ENCODE peak calls at places on chromosomes 16 and 17, in seven cellular contexts. C is heart right ventricle; V is Calu3; O is cardiac fibroblast; G is activated CD8-positive, alpha-beta T cell treated with anti-CD3 and anti-CD28 coated beads for 36 hours; F is epithelial cell of esophagus; W is endothelial cell. U is an unnamed sample.

GRCh38 chr17:36721560-36722120 is 120.3 kb downstream of the MRM1 start:
- DNase-seq in C (no peak), V (no peak), O (no peak), G (peak; percentile 21), F (no peak), W (no peak), U (no peak)

GRCh38 chr17:75245011-75245410 is 16.4 kb downstream of the GGA3 start:
- DNase-seq in C (no peak), V (no peak), O (no peak), G (no peak), F (no peak), W (no peak), U (no peak)

GRCh38 chr16:30888856-30889499 is 4.9 kb downstream of the BCL7C start:
- DNase-seq in C (no peak), V (no peak), O (no peak), G (no peak), F (no peak), W (no peak), U (no peak)

GRCh38 chr17:43932357-43932756 is 9.9 kb downstream of the PPY start:
- DNase-seq in C (no peak), V (no peak), O (no peak), G (no peak), F (no peak), W (no peak), U (no peak)

GRCh38 chr16:1678500-1679098 is 520 bp downstream of the JPT2 start:
- DNase-seq in C (peak; percentile 29), V (peak; percentile 46), O (peak; percentile 34), G (peak; percentile 46), F (peak; percentile 61), W (peak; percentile 34), U (peak; percentile 31)

GRCh38 chr17:33500141-33500540 is 207.0 kb upstream of the ASIC2 start:
- DNase-seq in C (no peak), V (no peak), O (peak; percentile 3), G (no peak), F (no peak), W (no peak), U (no peak)

GRCh38 chr17:17994271-17994670 is 21.6 kb downstream of the DRC3 start:
- DNase-seq in C (peak; percentile 37), V (no peak), O (peak; percentile 34), G (peak; percentile 55), F (peak; percentile 34), W (peak; percentile 58), U (peak; percentile 48)

GRCh38 chr17:68738044-68738443 is 136.9 kb upstream of the FAM20A start:
- DNase-seq in C (no peak), V (no peak), O (peak; percentile 64), G (no peak), F (no peak), W (no peak), U (no peak)

GRCh38 chr17:66548158-66548557 is 245.7 kb downstream of the PRKCA start:
- DNase-seq in C (no peak), V (no peak), O (no peak), G (peak; percentile 79), F (no peak), W (no peak), U (no peak)

GRCh38 chr17:76529643-76530488 is 7.6 kb downstream of the CYGB start:
- DNase-seq in C (peak; percentile 93), V (no peak), O (peak; percentile 96), G (no peak), F (peak; percentile 56), W (peak; percentile 44), U (peak; percentile 69)

GRCh38 chr16:31010539-31010938 is at the start of gene STX1B:
- DNase-seq in C (no peak), V (no peak), O (no peak), G (peak; percentile 69), F (no peak), W (peak; percentile 48), U (peak; percentile 91)

GRCh38 chr17:68296217-68297140 is 5.2 kb downstream of the ARSG start:
- DNase-seq in C (no peak), V (no peak), O (no peak), G (peak; percentile 92), F (peak; percentile 67), W (no peak), U (no peak)

GRCh38 chr16:24580665-24581064 is 41.3 kb downstream of the RBBP6 start:
- DNase-seq in C (no peak), V (no peak), O (peak; percentile 67), G (no peak), F (peak; percentile 36), W (no peak), U (no peak)

GRCh38 chr16:1645914-1646525 is 32.1 kb upstream of the JPT2 start:
- DNase-seq in C (no peak), V (no peak), O (no peak), G (peak; percentile 56), F (peak; percentile 86), W (no peak), U (no peak)

GRCh38 chr16:81848306-81848853 is 69.3 kb downstream of the PLCG2 start:
- DNase-seq in C (no peak), V (no peak), O (no peak), G (no peak), F (no peak), W (no peak), U (no peak)

GRCh38 chr16:397135-397661 is at the start of gene NME4:
- DNase-seq in C (no peak), V (peak; percentile 42), O (peak; percentile 53), G (peak; percentile 21), F (peak; percentile 22), W (peak; percentile 56), U (peak; percentile 66)

GRCh38 chr17:4514206-4514605 is 15.5 kb downstream of the SPNS2 start:
- DNase-seq in C (no peak), V (peak; percentile 77), O (no peak), G (no peak), F (peak; percentile 62), W (no peak), U (no peak)

GRCh38 chr17:4514779-4515178 is 16.1 kb downstream of the SPNS2 start:
- DNase-seq in C (no peak), V (no peak), O (no peak), G (no peak), F (no peak), W (no peak), U (no peak)

GRCh38 chr17:4512156-4513112 is 13.8 kb downstream of the SPNS2 start:
- DNase-seq in C (no peak), V (no peak), O (no peak), G (no peak), F (no peak), W (no peak), U (no peak)

GRCh38 chr17:4511199-4511932 is 12.7 kb downstream of the SPNS2 start:
- DNase-seq in C (no peak), V (no peak), O (no peak), G (no peak), F (no peak), W (no peak), U (no peak)

DNA sequence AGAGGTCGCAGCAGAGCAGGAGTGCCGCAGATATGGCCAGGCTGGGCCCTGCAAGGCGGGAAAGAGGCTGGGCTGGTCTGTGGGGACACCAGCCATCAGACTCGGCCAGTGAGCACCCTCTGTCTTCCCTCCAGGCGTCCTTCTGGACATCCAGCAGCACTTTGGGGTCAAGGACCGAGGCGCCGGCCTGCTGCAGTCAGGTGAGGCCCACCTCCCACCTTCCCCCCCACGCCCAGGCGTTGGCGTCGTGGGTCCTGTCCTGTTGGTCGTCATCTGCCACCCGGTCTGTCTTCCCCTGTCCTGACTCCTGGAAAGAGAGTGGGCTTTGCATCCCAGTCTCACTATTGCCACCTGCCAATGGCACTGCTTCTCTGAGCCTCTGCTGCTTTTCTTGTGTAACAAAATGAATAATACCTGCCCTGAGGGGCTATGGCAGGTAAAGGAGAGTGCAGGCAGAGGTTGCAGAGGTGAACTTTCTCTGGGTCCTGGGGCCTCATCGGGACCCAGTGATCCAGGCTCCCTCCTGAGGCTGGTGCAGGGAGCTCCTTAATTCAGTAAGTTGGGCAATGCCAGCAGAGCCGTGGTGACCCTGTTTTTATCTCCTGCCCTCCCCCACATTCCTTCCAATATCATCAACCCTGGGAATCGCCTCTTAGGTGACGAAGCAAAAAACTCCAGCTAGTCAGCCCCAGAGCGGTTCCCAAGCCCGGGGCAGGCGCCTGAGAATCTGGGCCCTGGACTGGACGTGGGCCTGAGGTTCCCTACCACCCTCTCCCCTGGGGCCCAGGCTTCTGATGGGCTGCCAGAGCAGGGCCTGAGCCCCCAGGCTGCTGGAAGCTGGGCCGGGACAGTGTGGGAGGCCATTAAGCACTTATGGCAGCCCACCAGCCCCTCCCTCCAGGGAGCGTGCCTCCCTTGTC is 14.7 kb downstream of the SPNS2 start:
- DNase-seq in C (no peak), V (no peak), O (peak; percentile 31), G (no peak), F (peak; percentile 51), W (no peak), U (no peak)
- TF ChIP-seq CTCF in C (no peak), V (no peak), O (no peak), G (no peak), F (peak; percentile 25), W (no peak), U (no peak)

DNA sequence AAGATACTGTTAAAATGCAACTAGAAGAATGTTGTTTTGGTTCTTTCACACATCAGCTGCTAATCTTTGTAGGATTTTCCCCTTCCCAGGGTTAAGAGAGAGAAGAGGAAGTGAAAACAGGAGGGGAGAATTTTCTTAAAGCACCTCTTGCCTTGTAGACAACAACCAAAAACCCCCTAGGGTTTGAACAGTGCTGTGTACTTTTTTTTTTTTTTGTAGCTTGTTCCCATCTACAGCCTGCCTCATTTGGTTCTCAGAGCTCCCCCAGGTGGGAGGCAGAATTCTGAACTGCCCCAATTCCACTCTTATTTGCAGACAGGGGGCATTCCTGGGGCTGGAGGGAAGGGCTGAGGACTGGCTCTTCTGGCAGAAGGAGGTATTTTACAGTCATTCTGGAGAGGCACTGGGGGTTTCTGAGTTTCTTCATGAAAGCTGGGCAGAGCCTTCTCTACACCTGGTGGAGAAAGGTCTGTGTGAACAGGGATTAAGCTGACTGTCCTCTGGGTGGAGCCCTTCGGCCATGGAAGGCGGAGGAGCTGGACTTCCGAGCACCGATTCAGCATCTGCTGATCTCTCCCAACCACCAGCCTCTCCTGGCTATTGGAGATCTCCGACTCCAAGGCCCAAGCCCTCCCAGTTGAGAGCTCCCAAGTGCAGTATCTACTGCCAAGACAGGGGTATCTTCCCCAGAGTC is 32.2 kb downstream of the SMARCE1 start:
- DNase-seq in C (peak; percentile 40), V (peak; percentile 100), O (peak; percentile 56), G (peak; percentile 58), F (peak; percentile 55), W (peak; percentile 52), U (peak; percentile 60)
- TF ChIP-seq CTCF in C (no peak), V (no peak), O (peak; percentile 50), G (peak; percentile 43), F (peak; percentile 43), W (peak; percentile 21), U (no peak)

GRCh38 chr17:4263282-4264215 is at the start of gene ANKFY1:
- DNase-seq in C (peak; percentile 98), V (peak; percentile 94), O (peak; percentile 95), G (peak; percentile 98), F (peak; percentile 93), W (peak; percentile 99), U (peak; percentile 99)
- TF ChIP-seq CTCF in C (no peak), V (no peak), O (no peak), G (no peak), F (no peak), W (no peak), U (no peak)

DNA sequence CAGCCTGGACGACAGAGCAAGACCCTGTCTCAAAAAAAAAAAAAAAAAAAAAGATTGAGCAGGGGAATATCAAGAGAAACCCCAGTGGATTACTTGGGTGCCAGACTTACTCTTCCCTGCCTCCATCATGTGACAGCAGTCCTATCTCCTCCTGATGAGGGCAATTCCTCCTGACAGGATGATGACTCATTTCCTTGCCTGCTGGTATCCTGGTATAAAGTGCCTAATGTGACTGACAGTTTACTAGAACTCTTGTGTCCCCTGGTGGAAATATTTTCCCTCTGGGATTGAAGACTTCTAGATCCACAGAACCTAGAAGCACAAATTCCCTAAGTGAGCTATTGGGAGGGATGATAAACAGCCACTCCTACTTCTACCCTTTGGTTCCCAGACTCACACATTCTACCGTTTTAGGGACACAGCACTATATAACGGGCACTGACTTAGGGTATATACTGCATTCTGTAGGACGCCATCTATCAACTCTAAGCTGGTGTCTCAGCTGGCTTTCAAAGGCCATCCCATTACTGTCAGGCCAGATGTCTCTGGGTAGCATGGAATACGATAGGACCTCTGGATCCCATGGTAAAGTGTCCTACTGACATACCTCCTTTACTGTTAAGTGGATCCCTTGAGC is 114.6 kb upstream of the MED13 start:
- DNase-seq in C (no peak), V (peak; percentile 8), O (peak; percentile 56), G (no peak), F (peak; percentile 90), W (no peak), U (no peak)
- TF ChIP-seq CTCF in C (no peak), V (no peak), O (no peak), G (no peak), F (peak; percentile 28), W (no peak), U (no peak)